ENCODE peak calls at places on chromosomes 3 and 15, in four cellular contexts. J is hepatocyte; I is stimulated activated CD8-positive, alpha-beta memory T cell treated with anti-CD3 and anti-CD28 coated beads, Interleukin-15, amount 100 ng/mL, for 4 hours; O is stimulated activated CD4-positive, alpha-beta T cell treated with anti-CD3 and anti-CD28 coated beads, Interleukin-4, amount 100 ng/mL, for 1 hour. V is an unnamed sample.

GRCh38 chr15:52140646-52141045 is 28.1 kb upstream of the BCL2L10 start:
- DNase-seq in J (no peak), I (no peak), O (no peak), V (no peak)

GRCh38 chr15:63856711-63857458 is 23.1 kb upstream of the HERC1 start:
- DNase-seq in J (no peak), I (no peak), O (no peak), V (no peak)

GRCh38 chr15:71612869-71613268 is 197.5 kb upstream of the NR2E3 start:
- DNase-seq in J (no peak), I (no peak), O (no peak), V (no peak)

GRCh38 chr3:72565593-72565992 is 282.7 kb downstream of the SHQ1 start:
- DNase-seq in J (no peak), I (no peak), O (no peak), V (no peak)

GRCh38 chr3:52051444-52051843 is 4.9 kb downstream of the DUSP7 start:
- DNase-seq in J (no peak), I (no peak), O (no peak), V (no peak)

GRCh38 chr15:62545392-62546227 is 380.5 kb upstream of the C2CD4B start:
- DNase-seq in J (no peak), I (no peak), O (no peak), V (no peak)

GRCh38 chr3:129311054-129311902 is 32.6 kb downstream of the HMCES start:
- DNase-seq in J (no peak), I (no peak), O (no peak), V (no peak)

GRCh38 chr15:70336425-70337009 is 238.8 kb upstream of the TLE3 start:
- DNase-seq in J (no peak), I (no peak), O (no peak), V (no peak)

GRCh38 chr3:29065211-29065785 is 215.6 kb upstream of the RBMS3 start:
- DNase-seq in J (peak; percentile 87), I (no peak), O (no peak), V (no peak)

GRCh38 chr3:149441662-149442442 is 32.6 kb upstream of the TM4SF4 start:
- DNase-seq in J (no peak), I (no peak), O (no peak), V (no peak)

GRCh38 chr3:87468938-87469337 is 192.6 kb upstream of the POU1F1 start:
- DNase-seq in J (no peak), I (no peak), O (no peak), V (no peak)

GRCh38 chr15:70474682-70475438 is 288.5 kb downstream of the UACA start:
- DNase-seq in J (no peak), I (no peak), O (no peak), V (peak; percentile 33)

GRCh38 chr15:81194723-81195122 is 2.0 kb upstream of the IL16 start:
- DNase-seq in J (no peak), I (no peak), O (no peak), V (no peak)

GRCh38 chr3:47404420-47404819 is 23.6 kb downstream of the PTPN23 start:
- DNase-seq in J (no peak), I (no peak), O (no peak), V (no peak)

GRCh38 chr3:169992781-169993180 is 26.2 kb downstream of the SEC62 start:
- DNase-seq in J (no peak), I (no peak), O (no peak), V (no peak)

GRCh38 chr3:115227046-115227445 is 80.0 kb upstream of the ZBTB20 start:
- DNase-seq in J (no peak), I (no peak), O (no peak), V (no peak)

GRCh38 chr3:179181021-179181472 is 32.9 kb downstream of the PIK3CA start:
- DNase-seq in J (no peak), I (no peak), O (no peak), V (no peak)

GRCh38 chr15:48493084-48493762 is 152.3 kb downstream of the FBN1 start:
- DNase-seq in J (no peak), I (no peak), O (no peak), V (no peak)

GRCh38 chr15:84992157-84992940 is 10.7 kb downstream of the PDE8A start:
- DNase-seq in J (peak; percentile 68), I (no peak), O (peak; percentile 34), V (no peak)

GRCh38 chr15:35936284-35936683 is 390.3 kb upstream of the DPH6 start:
- DNase-seq in J (peak; percentile 5), I (no peak), O (no peak), V (no peak)

GRCh38 chr3:141360888-141361598 is 7.3 kb upstream of the ZBTB38 start:
- DNase-seq in J (peak; percentile 84), I (no peak), O (no peak), V (no peak)

GRCh38 chr15:60964527-60964926 is 264.6 kb downstream of the RORA start:
- DNase-seq in J (no peak), I (no peak), O (no peak), V (no peak)

GRCh38 chr15:57529748-57530147 is 62.0 kb upstream of the MYZAP start:
- DNase-seq in J (no peak), I (no peak), O (no peak), V (no peak)

GRCh38 chr3:23316924-23317323 is 113.8 kb downstream of the UBE2E2 start:
- DNase-seq in J (no peak), I (no peak), O (no peak), V (no peak)

GRCh38 chr3:88957751-88958452 is 149.5 kb upstream of the EPHA3 start:
- DNase-seq in J (no peak), I (no peak), O (no peak), V (no peak)

GRCh38 chr15:69489101-69489571 is 36.5 kb downstream of the RPLP1 start:
- DNase-seq in J (no peak), I (no peak), O (no peak), V (no peak)

GRCh38 chr3:131535131-131535530 is 32.4 kb upstream of the MRPL3 start:
- DNase-seq in J (no peak), I (no peak), O (no peak), V (no peak)

GRCh38 chr15:98083203-98083910 is 122.9 kb downstream of the ARRDC4 start:
- DNase-seq in J (no peak), I (no peak), O (no peak), V (no peak)

GRCh38 chr3:44058022-44058867 is 183.4 kb upstream of the TOPAZ1 start:
- DNase-seq in J (peak; percentile 58), I (peak; percentile 31), O (peak; percentile 44), V (peak; percentile 43)

GRCh38 chr3:46098319-46098761 is 71.1 kb upstream of the XCR1 start:
- DNase-seq in J (no peak), I (no peak), O (peak; percentile 14), V (peak; percentile 40)

GRCh38 chr3:195196266-195196665 is 74.7 kb downstream of the XXYLT1 start:
- DNase-seq in J (no peak), I (no peak), O (no peak), V (no peak)

GRCh38 chr3:173976281-173976680 is 578.7 kb downstream of the NLGN1 start:
- DNase-seq in J (no peak), I (no peak), O (no peak), V (no peak)

GRCh38 chr15:47289667-47290066 is 427.6 kb upstream of the SEMA6D start:
- DNase-seq in J (no peak), I (no peak), O (no peak), V (no peak)

GRCh38 chr3:119611664-119612063 is 14.0 kb downstream of the PLA1A start:
- DNase-seq in J (no peak), I (no peak), O (no peak), V (no peak)

GRCh38 chr3:50264389-50264963 is 4.5 kb upstream of the SEMA3B start:
- DNase-seq in J (peak; percentile 98), I (no peak), O (no peak), V (no peak)

GRCh38 chr3:73235768-73236167 is 174.3 kb downstream of the EBLN2 start:
- DNase-seq in J (no peak), I (no peak), O (no peak), V (no peak)

GRCh38 chr15:90553248-90553745 is 23.6 kb downstream of the CRTC3 start:
- DNase-seq in J (no peak), I (no peak), O (no peak), V (no peak)

GRCh38 chr3:4834403-4834866 is 144.8 kb upstream of the BHLHE40 start:
- DNase-seq in J (no peak), I (peak; percentile 61), O (peak; percentile 61), V (peak; percentile 70)